ENCODE peak calls at places on chromosome 13, in five cellular contexts. One of them, this sample, is unnamed.

GRCh38 chr13:110760611-110761010 is 47.1 kb downstream of the ING1 start:
- DNase-seq in GM04504: no peak
- DNase-seq in B cell: no peak
- DNase-seq in fibroblast of villous mesenchyme: no peak
- DNase-seq in T-helper 1 cell: no peak
- DNase-seq in this sample: no peak

GRCh38 chr13:101323601-101324000 is 92.7 kb downstream of the NALCN start:
- DNase-seq in B cell: no peak
- DNase-seq in fibroblast of villous mesenchyme: no peak
- DNase-seq in GM04504: no peak
- DNase-seq in T-helper 1 cell: no peak
- DNase-seq in this sample: no peak

GRCh38 chr13:110018009-110018408 is 231.6 kb upstream of the IRS2 start:
- DNase-seq in T-helper 1 cell: no peak
- DNase-seq in B cell: no peak
- DNase-seq in GM04504: no peak
- DNase-seq in fibroblast of villous mesenchyme: no peak
- DNase-seq in this sample: no peak

GRCh38 chr13:90899411-90899810 is 448.1 kb upstream of the MIR17HG start:
- DNase-seq in T-helper 1 cell: no peak
- DNase-seq in GM04504: no peak
- DNase-seq in B cell: no peak
- DNase-seq in fibroblast of villous mesenchyme: no peak
- DNase-seq in this sample: no peak

GRCh38 chr13:102033316-102033715 is 368.5 kb downstream of the FGF14 start:
- DNase-seq in T-helper 1 cell: no peak
- DNase-seq in fibroblast of villous mesenchyme: no peak
- DNase-seq in GM04504: no peak
- DNase-seq in B cell: no peak
- DNase-seq in this sample: no peak

GRCh38 chr13:105428816-105429215 is 1106.6 kb downstream of the EFNB2 start:
- DNase-seq in GM04504: no peak
- DNase-seq in fibroblast of villous mesenchyme: no peak
- DNase-seq in B cell: no peak
- DNase-seq in T-helper 1 cell: no peak
- DNase-seq in this sample: no peak

GRCh38 chr13:64928704-64929499 is 2301.2 kb downstream of the PCDH9 start:
- DNase-seq in T-helper 1 cell: no peak
- DNase-seq in GM04504: peak; percentile 27
- DNase-seq in fibroblast of villous mesenchyme: peak; percentile 4
- DNase-seq in B cell: no peak
- DNase-seq in this sample: peak; percentile 84

GRCh38 chr13:80873589-80873988 is 532.7 kb upstream of the SPRY2 start:
- DNase-seq in GM04504: no peak
- DNase-seq in fibroblast of villous mesenchyme: no peak
- DNase-seq in B cell: peak; percentile 8
- DNase-seq in T-helper 1 cell: no peak
- DNase-seq in this sample: no peak

GRCh38 chr13:30299746-30300145 is 7.6 kb downstream of the KATNAL1 start:
- DNase-seq in T-helper 1 cell: no peak
- DNase-seq in B cell: no peak
- DNase-seq in fibroblast of villous mesenchyme: no peak
- DNase-seq in GM04504: no peak
- DNase-seq in this sample: no peak

GRCh38 chr13:110957181-110957884 is 42.5 kb upstream of the ANKRD10 start:
- DNase-seq in T-helper 1 cell: no peak
- DNase-seq in GM04504: no peak
- DNase-seq in B cell: no peak
- DNase-seq in fibroblast of villous mesenchyme: no peak
- DNase-seq in this sample: no peak

GRCh38 chr13:20360041-20360491 is 127.9 kb upstream of the GJB6 start:
- DNase-seq in T-helper 1 cell: no peak
- DNase-seq in GM04504: no peak
- DNase-seq in fibroblast of villous mesenchyme: no peak
- DNase-seq in B cell: no peak
- DNase-seq in this sample: peak; percentile 48

GRCh38 chr13:106393776-106394175 is 141.7 kb downstream of the EFNB2 start:
- DNase-seq in fibroblast of villous mesenchyme: no peak
- DNase-seq in GM04504: no peak
- DNase-seq in T-helper 1 cell: no peak
- DNase-seq in B cell: no peak
- DNase-seq in this sample: peak; percentile 51

GRCh38 chr13:20116213-20116612 is 44.6 kb downstream of the GJA3 start:
- DNase-seq in GM04504: no peak
- DNase-seq in B cell: no peak
- DNase-seq in T-helper 1 cell: no peak
- DNase-seq in fibroblast of villous mesenchyme: no peak
- DNase-seq in this sample: no peak

GRCh38 chr13:79745141-79745540 is 264.2 kb downstream of the NDFIP2 start:
- DNase-seq in B cell: no peak
- DNase-seq in fibroblast of villous mesenchyme: no peak
- DNase-seq in T-helper 1 cell: no peak
- DNase-seq in GM04504: no peak
- DNase-seq in this sample: no peak

GRCh38 chr13:51328488-51328887 is 11.0 kb upstream of the SERPINE3 start:
- DNase-seq in B cell: no peak
- DNase-seq in T-helper 1 cell: no peak
- DNase-seq in fibroblast of villous mesenchyme: no peak
- DNase-seq in GM04504: no peak
- DNase-seq in this sample: no peak

GRCh38 chr13:112575295-112575622 is 12.7 kb downstream of the TUBGCP3 start:
- DNase-seq in GM04504: no peak
- DNase-seq in B cell: no peak
- DNase-seq in fibroblast of villous mesenchyme: peak; percentile 25
- DNase-seq in T-helper 1 cell: no peak
- DNase-seq in this sample: no peak

GRCh38 chr13:33874871-33875270 is 56.9 kb downstream of the RFC3 start:
- DNase-seq in fibroblast of villous mesenchyme: no peak
- DNase-seq in T-helper 1 cell: no peak
- DNase-seq in GM04504: no peak
- DNase-seq in B cell: no peak
- DNase-seq in this sample: no peak

GRCh38 chr13:51906581-51906980 is 44.8 kb downstream of the CCDC70 start:
- DNase-seq in fibroblast of villous mesenchyme: peak; percentile 2
- DNase-seq in T-helper 1 cell: no peak
- DNase-seq in GM04504: no peak
- DNase-seq in B cell: no peak
- DNase-seq in this sample: no peak

GRCh38 chr13:35765387-35765786 is 288.9 kb upstream of the MAB21L1 start:
- DNase-seq in T-helper 1 cell: no peak
- DNase-seq in GM04504: no peak
- DNase-seq in B cell: no peak
- DNase-seq in fibroblast of villous mesenchyme: no peak
- DNase-seq in this sample: no peak

GRCh38 chr13:106475852-106476251 is 59.6 kb downstream of the EFNB2 start:
- DNase-seq in B cell: no peak
- DNase-seq in T-helper 1 cell: no peak
- DNase-seq in fibroblast of villous mesenchyme: no peak
- DNase-seq in GM04504: no peak
- DNase-seq in this sample: no peak

GRCh38 chr13:113354831-113355610 is 8.9 kb downstream of the GRTP1 start:
- DNase-seq in GM04504: no peak
- DNase-seq in B cell: no peak
- DNase-seq in T-helper 1 cell: no peak
- DNase-seq in fibroblast of villous mesenchyme: no peak
- DNase-seq in this sample: no peak

GRCh38 chr13:27928805-27929753 is 9.3 kb downstream of the PDX1 start:
- DNase-seq in GM04504: no peak
- DNase-seq in fibroblast of villous mesenchyme: no peak
- DNase-seq in T-helper 1 cell: no peak
- DNase-seq in B cell: peak; percentile 17
- DNase-seq in this sample: no peak

GRCh38 chr13:20174656-20175405 is 14.0 kb upstream of the GJA3 start:
- DNase-seq in fibroblast of villous mesenchyme: peak; percentile 97
- DNase-seq in GM04504: peak; percentile 88
- DNase-seq in B cell: no peak
- DNase-seq in T-helper 1 cell: no peak
- DNase-seq in this sample: peak; percentile 94

GRCh38 chr13:20873348-20873747 is 29.2 kb downstream of the XPO4 start:
- DNase-seq in T-helper 1 cell: no peak
- DNase-seq in GM04504: peak; percentile 21
- DNase-seq in fibroblast of villous mesenchyme: peak; percentile 46
- DNase-seq in B cell: no peak
- DNase-seq in this sample: peak; percentile 38

GRCh38 chr13:110713981-110714797 is 689 bp downstream of the ING1 start:
- DNase-seq in B cell: peak; percentile 85
- DNase-seq in T-helper 1 cell: peak; percentile 71
- DNase-seq in GM04504: no peak
- DNase-seq in fibroblast of villous mesenchyme: peak; percentile 45
- DNase-seq in this sample: peak; percentile 47

GRCh38 chr13:85194482-85194881 is 604.7 kb downstream of the SLITRK6 start:
- DNase-seq in fibroblast of villous mesenchyme: no peak
- DNase-seq in GM04504: no peak
- DNase-seq in T-helper 1 cell: no peak
- DNase-seq in B cell: no peak
- DNase-seq in this sample: no peak

GRCh38 chr13:43227721-43228120 is 204.3 kb downstream of the DNAJC15 start:
- DNase-seq in T-helper 1 cell: no peak
- DNase-seq in fibroblast of villous mesenchyme: no peak
- DNase-seq in GM04504: no peak
- DNase-seq in B cell: no peak
- DNase-seq in this sample: peak; percentile 41

GRCh38 chr13:77810430-77810829 is 108.2 kb downstream of the EDNRB start:
- DNase-seq in T-helper 1 cell: no peak
- DNase-seq in fibroblast of villous mesenchyme: peak; percentile 47
- DNase-seq in GM04504: peak; percentile 7
- DNase-seq in B cell: no peak
- DNase-seq in this sample: peak; percentile 48

GRCh38 chr13:51804295-51805172 is 571 bp upstream of the DHRS12 start:
- DNase-seq in fibroblast of villous mesenchyme: no peak
- DNase-seq in B cell: no peak
- DNase-seq in GM04504: no peak
- DNase-seq in T-helper 1 cell: peak; percentile 29
- DNase-seq in this sample: no peak

This sample was measured in fibroblast of pulmonary artery.